ENCODE peak calls at places on chromosomes 6 and 20, in seven cellular contexts. One of them, this sample, is unnamed.

GRCh38 chr6:96184798-96185197 is 169.0 kb downstream of the FUT9 start:
- DNase-seq in IMR-90: no peak
- DNase-seq in neuronal stem cell: no peak
- DNase-seq in H9: no peak
- DNase-seq in trophoblast cell: no peak
- DNase-seq in mesenchymal stem cell: no peak
- DNase-seq in H1: no peak
- DNase-seq in this sample: peak

GRCh38 chr6:25753079-25753478 is 1.5 kb upstream of the SLC17A4 start:
- DNase-seq in IMR-90: no peak
- DNase-seq in neuronal stem cell: no peak
- DNase-seq in H9: no peak
- DNase-seq in trophoblast cell: no peak
- DNase-seq in mesenchymal stem cell: no peak
- DNase-seq in H1: no peak
- DNase-seq in this sample: no peak

GRCh38 chr6:26743157-26743821 is 83.7 kb upstream of the ZNF322 start:
- DNase-seq in IMR-90: peak
- DNase-seq in neuronal stem cell: peak
- DNase-seq in H9: peak
- DNase-seq in trophoblast cell: no peak
- DNase-seq in mesenchymal stem cell: peak
- DNase-seq in H1: peak
- DNase-seq in this sample: peak

GRCh38 chr6:33590531-33591198 is 10.6 kb upstream of the BAK1 start:
- DNase-seq in IMR-90: no peak
- DNase-seq in neuronal stem cell: no peak
- DNase-seq in H9: peak
- DNase-seq in trophoblast cell: no peak
- DNase-seq in mesenchymal stem cell: no peak
- DNase-seq in H1: peak
- DNase-seq in this sample: peak

GRCh38 chr20:45629496-45630100 is at the start of gene WFDC10A:
- DNase-seq in IMR-90: peak
- DNase-seq in neuronal stem cell: peak
- DNase-seq in H9: peak
- DNase-seq in trophoblast cell: peak
- DNase-seq in mesenchymal stem cell: peak
- DNase-seq in H1: peak
- DNase-seq in this sample: peak

GRCh38 chr6:27471365-27472115 is 1.4 kb downstream of the ZNF184 start:
- DNase-seq in IMR-90: no peak
- DNase-seq in neuronal stem cell: no peak
- DNase-seq in H9: no peak
- DNase-seq in trophoblast cell: no peak
- DNase-seq in mesenchymal stem cell: peak
- DNase-seq in H1: no peak
- DNase-seq in this sample: no peak

GRCh38 chr20:63896136-63896890 is 1.4 kb downstream of the DNAJC5 start:
- DNase-seq in IMR-90: peak
- DNase-seq in neuronal stem cell: no peak
- DNase-seq in H9: no peak
- DNase-seq in trophoblast cell: peak
- DNase-seq in mesenchymal stem cell: peak
- DNase-seq in H1: no peak
- DNase-seq in this sample: peak

GRCh38 chr6:75149253-75149652 is 56.6 kb downstream of the COL12A1 start:
- DNase-seq in IMR-90: peak
- DNase-seq in neuronal stem cell: no peak
- DNase-seq in H9: no peak
- DNase-seq in trophoblast cell: no peak
- DNase-seq in mesenchymal stem cell: no peak
- DNase-seq in H1: no peak
- DNase-seq in this sample: no peak

GRCh38 chr6:38353310-38354032 is 286.3 kb downstream of the BTBD9 start:
- DNase-seq in IMR-90: no peak
- DNase-seq in neuronal stem cell: no peak
- DNase-seq in H9: no peak
- DNase-seq in trophoblast cell: no peak
- DNase-seq in mesenchymal stem cell: no peak
- DNase-seq in H1: no peak
- DNase-seq in this sample: no peak

GRCh38 chr6:25717856-25718740 is 36.4 kb upstream of the SLC17A4 start:
- DNase-seq in IMR-90: peak
- DNase-seq in neuronal stem cell: no peak
- DNase-seq in H9: no peak
- DNase-seq in trophoblast cell: peak
- DNase-seq in mesenchymal stem cell: peak
- DNase-seq in H1: no peak
- DNase-seq in this sample: peak

GRCh38 chr6:138537090-138537489 is 37.8 kb upstream of the NHSL1 start:
- DNase-seq in IMR-90: peak
- DNase-seq in neuronal stem cell: no peak
- DNase-seq in H9: no peak
- DNase-seq in trophoblast cell: no peak
- DNase-seq in mesenchymal stem cell: no peak
- DNase-seq in H1: no peak
- DNase-seq in this sample: no peak

GRCh38 chr6:44742201-44742600 is 354.7 kb downstream of the CDC5L start:
- DNase-seq in IMR-90: no peak
- DNase-seq in neuronal stem cell: no peak
- DNase-seq in H9: no peak
- DNase-seq in trophoblast cell: no peak
- DNase-seq in mesenchymal stem cell: no peak
- DNase-seq in H1: no peak
- DNase-seq in this sample: no peak

GRCh38 chr6:116446399-116446798 is 14.8 kb upstream of the CALHM6 start:
- DNase-seq in IMR-90: no peak
- DNase-seq in neuronal stem cell: no peak
- DNase-seq in H9: no peak
- DNase-seq in trophoblast cell: peak
- DNase-seq in mesenchymal stem cell: peak
- DNase-seq in H1: no peak
- DNase-seq in this sample: no peak

GRCh38 chr6:5246141-5246869 is 14.4 kb downstream of the LYRM4 start:
- DNase-seq in IMR-90: no peak
- DNase-seq in neuronal stem cell: no peak
- DNase-seq in H9: no peak
- DNase-seq in trophoblast cell: no peak
- DNase-seq in mesenchymal stem cell: no peak
- DNase-seq in H1: no peak
- DNase-seq in this sample: no peak

GRCh38 chr6:41680182-41680965 is 42.1 kb downstream of the MDFI start:
- DNase-seq in IMR-90: no peak
- DNase-seq in neuronal stem cell: no peak
- DNase-seq in H9: no peak
- DNase-seq in trophoblast cell: no peak
- DNase-seq in mesenchymal stem cell: no peak
- DNase-seq in H1: no peak
- DNase-seq in this sample: peak

GRCh38 chr6:48111575-48111974 is 578 bp upstream of the PTCHD4 start:
- DNase-seq in IMR-90: peak
- DNase-seq in neuronal stem cell: no peak
- DNase-seq in H9: no peak
- DNase-seq in trophoblast cell: no peak
- DNase-seq in mesenchymal stem cell: peak
- DNase-seq in H1: no peak
- DNase-seq in this sample: peak

GRCh38 chr20:41692479-41693135 is 74.4 kb upstream of the CHD6 start:
- DNase-seq in IMR-90: peak
- DNase-seq in neuronal stem cell: peak
- DNase-seq in H9: peak
- DNase-seq in trophoblast cell: peak
- DNase-seq in mesenchymal stem cell: no peak
- DNase-seq in H1: peak
- DNase-seq in this sample: peak

GRCh38 chr6:156182356-156182755 is 594.8 kb upstream of the ARID1B start:
- DNase-seq in IMR-90: no peak
- DNase-seq in neuronal stem cell: no peak
- DNase-seq in H9: no peak
- DNase-seq in trophoblast cell: no peak
- DNase-seq in mesenchymal stem cell: no peak
- DNase-seq in H1: no peak
- DNase-seq in this sample: no peak

GRCh38 chr20:35871311-35871771 is 83.0 kb downstream of the SCAND1 start:
- DNase-seq in IMR-90: peak
- DNase-seq in neuronal stem cell: no peak
- DNase-seq in H9: no peak
- DNase-seq in trophoblast cell: no peak
- DNase-seq in mesenchymal stem cell: peak
- DNase-seq in H1: no peak
- DNase-seq in this sample: no peak

GRCh38 chr6:27651371-27651732 is 178.4 kb upstream of the ZNF184 start:
- DNase-seq in IMR-90: no peak
- DNase-seq in neuronal stem cell: peak
- DNase-seq in H9: peak
- DNase-seq in trophoblast cell: no peak
- DNase-seq in mesenchymal stem cell: peak
- DNase-seq in H1: no peak
- DNase-seq in this sample: peak

GRCh38 chr20:62159835-62160234 is 16.3 kb downstream of the SS18L1 start:
- DNase-seq in IMR-90: peak
- DNase-seq in neuronal stem cell: no peak
- DNase-seq in H9: no peak
- DNase-seq in trophoblast cell: peak
- DNase-seq in mesenchymal stem cell: no peak
- DNase-seq in H1: no peak
- DNase-seq in this sample: no peak

GRCh38 chr6:112665815-112666214 is 318.7 kb downstream of the RFPL4B start:
- DNase-seq in IMR-90: peak
- DNase-seq in neuronal stem cell: no peak
- DNase-seq in H9: no peak
- DNase-seq in trophoblast cell: no peak
- DNase-seq in mesenchymal stem cell: peak
- DNase-seq in H1: no peak
- DNase-seq in this sample: no peak

GRCh38 chr6:8218861-8219260 is 116.5 kb upstream of the EEF1E1 start:
- DNase-seq in IMR-90: no peak
- DNase-seq in neuronal stem cell: no peak
- DNase-seq in H9: no peak
- DNase-seq in trophoblast cell: peak
- DNase-seq in mesenchymal stem cell: no peak
- DNase-seq in H1: no peak
- DNase-seq in this sample: no peak
- H3K4ac ChIP-seq in IMR-90: no peak
- H3K4ac ChIP-seq in neuronal stem cell: no peak
- H3K4ac ChIP-seq in H9: no peak
- H3K4ac ChIP-seq in trophoblast cell: no peak
- H3K4ac ChIP-seq in mesenchymal stem cell: no peak
- H3K4ac ChIP-seq in H1: no peak
- H3K4ac ChIP-seq in this sample: no peak

DNA sequence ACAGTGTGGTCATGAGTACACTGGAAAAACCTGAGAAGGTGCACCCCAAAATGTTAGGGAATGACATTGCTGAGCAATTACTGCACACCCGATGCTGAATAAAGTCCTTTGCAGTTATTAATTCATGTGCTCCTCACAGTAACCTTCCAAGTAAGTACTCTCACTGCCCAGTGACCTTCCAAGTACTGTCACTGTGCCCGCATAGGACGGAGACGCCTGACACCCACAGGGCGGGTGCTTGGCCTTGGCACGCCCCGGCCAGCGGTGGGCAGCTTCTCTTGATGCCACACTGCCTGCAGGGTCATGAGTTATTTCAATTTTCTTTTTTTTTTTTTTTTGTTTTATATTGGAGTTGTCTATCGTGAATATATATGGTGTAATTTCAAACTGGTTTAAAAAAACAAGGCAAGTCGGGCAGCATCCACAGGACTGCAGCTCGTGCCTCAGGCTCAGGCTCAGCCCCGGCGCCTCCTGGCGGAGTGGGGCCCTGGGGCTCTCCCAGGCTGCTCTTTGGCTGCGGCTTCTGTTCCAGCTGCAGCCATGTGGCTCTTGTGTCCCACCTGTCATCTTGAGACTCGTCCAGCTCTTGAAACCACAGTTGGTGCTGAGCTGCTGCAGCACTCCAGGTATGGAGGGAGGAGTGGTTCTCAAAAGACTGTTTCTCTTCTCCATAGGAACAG is 27.0 kb downstream of the PNLDC1 start:
- DNase-seq in IMR-90: no peak
- DNase-seq in neuronal stem cell: no peak
- DNase-seq in H9: no peak
- DNase-seq in trophoblast cell: peak
- DNase-seq in mesenchymal stem cell: no peak
- DNase-seq in H1: no peak
- DNase-seq in this sample: no peak
- H3K4ac ChIP-seq in IMR-90: no peak
- H3K4ac ChIP-seq in neuronal stem cell: no peak
- H3K4ac ChIP-seq in H9: no peak
- H3K4ac ChIP-seq in trophoblast cell: no peak
- H3K4ac ChIP-seq in mesenchymal stem cell: no peak
- H3K4ac ChIP-seq in H1: no peak
- H3K4ac ChIP-seq in this sample: no peak

GRCh38 chr6:1611572-1612385 is 2.1 kb downstream of the FOXC1 start:
- DNase-seq in IMR-90: peak
- DNase-seq in neuronal stem cell: no peak
- DNase-seq in H9: peak
- DNase-seq in trophoblast cell: peak
- DNase-seq in mesenchymal stem cell: peak
- DNase-seq in H1: no peak
- DNase-seq in this sample: peak
- H3K4ac ChIP-seq in IMR-90: peak
- H3K4ac ChIP-seq in neuronal stem cell: no peak
- H3K4ac ChIP-seq in H9: no peak
- H3K4ac ChIP-seq in trophoblast cell: no peak
- H3K4ac ChIP-seq in mesenchymal stem cell: no peak
- H3K4ac ChIP-seq in H1: no peak
- H3K4ac ChIP-seq in this sample: no peak

GRCh38 chr6:66731310-66731709 is 1024.3 kb upstream of the EYS start:
- DNase-seq in IMR-90: no peak
- DNase-seq in neuronal stem cell: no peak
- DNase-seq in H9: no peak
- DNase-seq in trophoblast cell: no peak
- DNase-seq in mesenchymal stem cell: peak
- DNase-seq in H1: no peak
- DNase-seq in this sample: no peak
- H3K4ac ChIP-seq in IMR-90: no peak
- H3K4ac ChIP-seq in neuronal stem cell: no peak
- H3K4ac ChIP-seq in H9: no peak
- H3K4ac ChIP-seq in trophoblast cell: no peak
- H3K4ac ChIP-seq in mesenchymal stem cell: no peak
- H3K4ac ChIP-seq in H1: no peak
- H3K4ac ChIP-seq in this sample: no peak

This sample was measured in mesendoderm.